ENCODE peak calls at places on chromosomes 12 and 14, in eight cellular contexts. K, Z, G, Q, A, U, T and Y are unnamed samples.

GRCh38 chr12:46401703-46402102 is 29.1 kb upstream of the SLC38A2 start:
- DNase-seq in K (no peak), Z (peak), G (no peak), Q (no peak), A (no peak), U (no peak), T (no peak), Y (no peak)

GRCh38 chr14:36056846-36057245 is 119.7 kb downstream of the PTCSC3 start:
- DNase-seq in K (no peak), Z (no peak), G (no peak), Q (no peak), A (no peak), U (no peak), T (no peak), Y (no peak)

GRCh38 chr12:124805876-124806668 is 57.6 kb downstream of the SCARB1 start:
- DNase-seq in K (no peak), Z (no peak), G (no peak), Q (no peak), A (no peak), U (no peak), T (no peak), Y (no peak)

GRCh38 chr12:107435072-107435471 is 250.5 kb upstream of the PWP1 start:
- DNase-seq in K (no peak), Z (no peak), G (no peak), Q (no peak), A (no peak), U (no peak), T (no peak), Y (no peak)

GRCh38 chr12:70243510-70244331 is 488 bp downstream of the CNOT2 start:
- DNase-seq in K (no peak), Z (peak), G (peak), Q (peak), A (peak), U (peak), T (no peak), Y (no peak)

GRCh38 chr14:75184447-75184846 is 8.0 kb upstream of the TMED10 start:
- DNase-seq in K (no peak), Z (no peak), G (no peak), Q (no peak), A (no peak), U (no peak), T (peak), Y (no peak)

GRCh38 chr12:69151254-69151751 is 88.1 kb upstream of the CPSF6 start:
- DNase-seq in K (no peak), Z (no peak), G (no peak), Q (no peak), A (no peak), U (no peak), T (no peak), Y (no peak)

GRCh38 chr12:49346659-49347306 is at the start of gene DNAJC22:
- DNase-seq in K (no peak), Z (no peak), G (no peak), Q (no peak), A (peak), U (no peak), T (no peak), Y (no peak)

GRCh38 chr12:124524231-124524925 is 43.0 kb downstream of the NCOR2 start:
- DNase-seq in K (no peak), Z (peak), G (no peak), Q (no peak), A (no peak), U (no peak), T (no peak), Y (no peak)

GRCh38 chr12:130831246-130831645 is 7.8 kb downstream of the STX2 start:
- DNase-seq in K (no peak), Z (no peak), G (no peak), Q (no peak), A (no peak), U (no peak), T (no peak), Y (no peak)

GRCh38 chr12:75995691-75996090 is 35.9 kb downstream of the PHLDA1 start:
- DNase-seq in K (no peak), Z (no peak), G (no peak), Q (no peak), A (no peak), U (no peak), T (no peak), Y (no peak)

GRCh38 chr12:76029982-76030377 is 1.6 kb downstream of the PHLDA1 start:
- DNase-seq in K (no peak), Z (peak), G (no peak), Q (no peak), A (no peak), U (peak), T (no peak), Y (no peak)

GRCh38 chr12:47014474-47014873 is 64.9 kb upstream of the PCED1B start:
- DNase-seq in K (no peak), Z (peak), G (no peak), Q (no peak), A (no peak), U (no peak), T (no peak), Y (no peak)

GRCh38 chr12:104604070-104604994 is 147.6 kb downstream of the CHST11 start:
- DNase-seq in K (peak), Z (peak), G (peak), Q (no peak), A (peak), U (peak), T (peak), Y (no peak)

GRCh38 chr12:119932921-119933320 is 55.8 kb upstream of the CIT start:
- DNase-seq in K (no peak), Z (no peak), G (no peak), Q (no peak), A (no peak), U (no peak), T (no peak), Y (no peak)

GRCh38 chr12:58814036-58814435 is 106.3 kb downstream of the LRIG3 start:
- DNase-seq in K (no peak), Z (no peak), G (no peak), Q (no peak), A (no peak), U (no peak), T (no peak), Y (no peak)

GRCh38 chr12:42498549-42499247 is 90.8 kb downstream of the PRICKLE1 start:
- DNase-seq in K (no peak), Z (no peak), G (no peak), Q (no peak), A (no peak), U (no peak), T (no peak), Y (no peak)

GRCh38 chr14:49250109-49250508 is 336.1 kb downstream of the RPS29 start:
- DNase-seq in K (no peak), Z (no peak), G (no peak), Q (no peak), A (no peak), U (no peak), T (no peak), Y (no peak)

GRCh38 chr12:125657681-125658080 is 592.4 kb downstream of the AACS start:
- DNase-seq in K (no peak), Z (no peak), G (no peak), Q (no peak), A (no peak), U (no peak), T (no peak), Y (no peak)

GRCh38 chr14:60225268-60225667 is 23.8 kb upstream of the PPM1A start:
- DNase-seq in K (no peak), Z (no peak), G (no peak), Q (no peak), A (no peak), U (no peak), T (no peak), Y (no peak)

GRCh38 chr12:120720234-120720968 is 5.2 kb upstream of the ACADS start:
- DNase-seq in K (no peak), Z (no peak), G (no peak), Q (no peak), A (peak), U (no peak), T (no peak), Y (no peak)

GRCh38 chr14:91177073-91177796 is 63.4 kb downstream of the DGLUCY start:
- DNase-seq in K (no peak), Z (peak), G (peak), Q (peak), A (peak), U (peak), T (peak), Y (no peak)

DNA sequence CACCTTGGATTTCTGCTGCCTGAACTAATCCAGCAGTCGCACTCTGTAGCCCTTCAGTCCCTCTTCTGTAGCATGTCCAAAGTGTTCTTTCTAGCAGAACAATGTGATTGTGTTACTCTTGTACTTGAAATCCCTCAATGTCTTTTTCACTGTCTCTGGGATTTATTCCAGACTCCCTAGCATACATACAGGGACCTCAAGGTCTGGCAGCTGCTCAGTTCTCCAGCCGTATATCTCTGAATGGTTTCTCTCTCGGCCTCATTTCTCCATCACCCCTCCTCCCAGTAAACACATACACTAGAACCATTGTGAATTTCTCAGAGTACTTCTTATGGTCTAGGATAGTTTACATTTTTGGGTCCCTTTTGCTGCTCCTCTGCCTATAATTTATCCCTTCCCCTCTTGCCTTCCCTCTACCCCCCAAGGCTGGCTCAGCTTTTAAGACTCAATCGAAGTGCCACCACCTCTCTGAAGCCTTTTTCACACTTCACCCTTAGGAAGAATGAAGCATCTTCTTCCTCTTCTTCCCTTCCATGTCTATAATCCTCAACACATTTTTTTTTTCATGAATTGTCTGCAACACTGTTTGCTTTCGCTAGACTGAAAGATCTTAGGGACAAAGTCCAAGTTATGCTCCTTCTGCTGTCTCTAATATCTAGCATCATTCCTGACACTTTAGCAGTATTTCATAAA is 446.2 kb downstream of the ZFP36L1 start:
- DNase-seq in K (no peak), Z (no peak), G (no peak), Q (no peak), A (no peak), U (no peak), T (no peak), Y (no peak)
- H3K9ac ChIP-seq in K (no peak), Z (no peak), G (no peak), Q (no peak), A (no peak), U (no peak), T (no peak), Y (no peak)

DNA sequence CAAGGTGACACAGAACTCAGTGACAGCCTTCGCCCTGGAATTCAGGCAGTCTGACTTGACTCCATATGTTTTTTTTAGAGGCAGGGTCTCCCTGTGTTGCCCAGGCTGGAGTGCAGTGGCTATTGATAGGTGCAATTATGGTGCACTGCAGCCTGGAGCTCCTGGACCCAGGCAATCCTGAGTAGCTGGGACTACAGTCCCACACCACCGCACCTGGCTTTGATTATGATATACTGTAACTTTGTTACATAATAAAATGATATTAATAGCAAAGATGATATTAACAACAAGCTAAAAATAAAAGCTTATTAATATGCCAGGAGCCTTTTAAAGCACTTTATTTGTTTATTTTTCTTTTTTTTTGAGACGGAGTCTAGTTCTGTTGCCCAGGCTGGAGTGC is 9.8 kb downstream of the VSIG10 start:
- DNase-seq in K (no peak), Z (no peak), G (no peak), Q (no peak), A (no peak), U (no peak), T (no peak), Y (no peak)
- TF ChIP-seq POLR2AphosphoS5 in K (no peak), Z (no peak), G (no peak), Q (no peak), A (no peak), U (no peak), T (no peak), Y (no peak)

GRCh38 chr12:113931517-113931916 is 34.6 kb downstream of the RBM19 start:
- DNase-seq in K (no peak), Z (no peak), G (no peak), Q (no peak), A (no peak), U (no peak), T (no peak), Y (no peak)

GRCh38 chr12:113934946-113935345 is 31.2 kb downstream of the RBM19 start:
- DNase-seq in K (no peak), Z (no peak), G (no peak), Q (no peak), A (no peak), U (no peak), T (no peak), Y (no peak)

GRCh38 chr12:113932411-113933196 is 33.5 kb downstream of the RBM19 start:
- DNase-seq in K (no peak), Z (peak), G (no peak), Q (peak), A (peak), U (no peak), T (no peak), Y (no peak)

GRCh38 chr12:113934060-113934829 is 31.9 kb downstream of the RBM19 start:
- DNase-seq in K (no peak), Z (peak), G (no peak), Q (no peak), A (no peak), U (no peak), T (no peak), Y (no peak)

GRCh38 chr12:113933201-113933786 is 32.8 kb downstream of the RBM19 start:
- DNase-seq in K (no peak), Z (no peak), G (no peak), Q (no peak), A (peak), U (no peak), T (no peak), Y (no peak)
- H3K9ac ChIP-seq in K (no peak), Z (no peak), G (no peak), Q (peak), A (peak), U (no peak), T (no peak), Y (no peak)

DNA sequence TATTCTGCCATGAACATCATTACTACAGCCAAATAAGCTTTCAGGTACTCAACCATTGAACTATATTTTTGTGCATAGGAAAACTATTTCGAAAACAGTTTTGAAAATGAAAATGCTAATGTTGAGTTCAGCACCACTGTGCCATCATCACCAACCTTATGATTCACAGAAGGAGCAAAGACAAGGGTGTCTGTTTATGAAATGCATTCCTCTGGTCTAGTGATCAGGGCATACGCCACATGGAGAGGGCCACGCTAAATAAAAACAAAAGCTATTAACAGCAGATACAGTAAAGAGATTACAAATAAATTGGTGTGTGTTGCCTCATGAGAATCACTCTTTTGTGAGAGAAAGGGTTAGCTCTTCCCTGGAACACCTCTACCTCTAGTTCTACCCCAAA is 43.2 kb upstream of the BMAL2 start:
- DNase-seq in K (no peak), Z (no peak), G (no peak), Q (no peak), A (no peak), U (no peak), T (no peak), Y (no peak)
- TF ChIP-seq POLR2AphosphoS5 in K (no peak), Z (no peak), G (no peak), Q (no peak), A (no peak), U (no peak), T (no peak), Y (no peak)

DNA sequence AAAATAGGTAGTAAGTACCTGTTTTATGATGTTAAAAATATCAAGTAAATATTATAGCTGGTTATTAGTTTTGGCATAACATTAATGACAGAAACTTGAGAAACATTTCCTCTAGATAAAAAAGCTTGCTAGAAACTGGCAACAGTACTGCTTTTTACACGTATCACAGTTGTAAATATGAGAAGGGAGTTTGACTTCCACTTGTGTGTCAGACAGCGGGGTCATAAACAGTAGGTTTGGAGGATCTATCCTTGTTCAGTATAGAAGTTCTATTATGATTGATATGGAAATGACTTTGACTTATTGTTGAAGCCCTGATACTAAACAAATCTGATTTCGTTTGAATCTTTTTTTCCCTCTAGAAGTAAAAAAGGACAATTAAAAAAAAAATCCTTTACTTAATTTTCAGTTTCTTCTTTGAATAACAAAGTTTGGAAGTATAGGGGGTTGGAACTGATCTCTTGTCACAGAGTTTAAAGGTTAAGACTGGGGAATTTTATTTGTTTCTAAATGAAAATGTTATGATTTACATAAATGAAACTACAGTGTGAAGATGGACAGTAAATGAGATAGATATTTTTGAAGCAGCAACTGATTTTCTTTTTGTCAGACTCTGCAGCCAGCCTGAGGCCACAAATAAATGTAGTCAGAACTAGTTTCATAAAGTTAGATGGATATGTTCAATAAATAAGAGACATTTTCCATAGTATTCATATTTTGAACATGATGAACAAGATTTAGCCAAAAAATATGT is 50.0 kb downstream of the WNK1 start:
- DNase-seq in K (no peak), Z (peak), G (no peak), Q (no peak), A (no peak), U (no peak), T (no peak), Y (no peak)
- H3K9ac ChIP-seq in K (no peak), Z (no peak), G (no peak), Q (no peak), A (no peak), U (no peak), T (no peak), Y (no peak)

GRCh38 chr14:104800600-104801283 is at the start of gene ZBTB42:
- DNase-seq in K (no peak), Z (peak), G (no peak), Q (peak), A (peak), U (peak), T (no peak), Y (no peak)
- TF ChIP-seq POLR2AphosphoS5 in K (no peak), Z (no peak), G (peak), Q (peak), A (no peak), U (no peak), T (no peak), Y (no peak)

GRCh38 chr12:89701606-89702206 is 6.9 kb downstream of the ATP2B1 start:
- DNase-seq in K (no peak), Z (no peak), G (no peak), Q (no peak), A (no peak), U (no peak), T (no peak), Y (no peak)
- H3K9ac ChIP-seq in K (no peak), Z (no peak), G (no peak), Q (no peak), A (no peak), U (no peak), T (no peak), Y (no peak)

GRCh38 chr14:74062809-74063150 is 21.5 kb downstream of the ALDH6A1 start:
- DNase-seq in K (no peak), Z (no peak), G (no peak), Q (no peak), A (no peak), U (no peak), T (no peak), Y (no peak)
- TF ChIP-seq POLR2AphosphoS5 in K (no peak), Z (no peak), G (no peak), Q (no peak), A (no peak), U (no peak), T (no peak), Y (no peak)

DNA sequence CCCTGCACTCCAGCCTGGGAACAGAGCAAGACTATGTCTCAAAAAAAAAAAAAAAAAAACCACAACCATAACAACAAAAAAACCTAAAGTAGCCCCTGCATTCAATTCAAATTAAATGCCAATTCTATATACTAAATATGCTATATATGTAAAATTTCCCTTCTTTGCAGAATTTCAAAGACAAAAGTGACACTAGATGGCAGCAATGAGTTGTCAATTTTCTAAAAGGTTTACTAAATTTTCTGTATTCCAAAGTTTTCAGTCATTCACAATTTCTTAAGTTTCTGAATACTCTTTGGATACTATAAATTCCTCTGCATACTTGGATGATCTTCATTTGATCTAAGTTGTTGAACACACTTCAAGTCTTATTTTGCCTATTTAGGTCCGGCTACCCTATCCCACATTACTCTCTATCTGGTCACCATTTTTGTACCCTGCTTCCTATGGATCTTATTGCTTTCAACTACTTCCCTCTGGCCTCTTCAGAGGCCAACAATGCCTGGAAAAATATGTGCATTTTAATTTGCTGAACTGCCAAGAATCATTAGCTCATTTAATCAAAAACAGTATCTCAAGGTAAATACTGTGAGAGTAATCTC is 27.9 kb downstream of the HNRNPC start:
- DNase-seq in K (no peak), Z (peak), G (no peak), Q (no peak), A (no peak), U (no peak), T (no peak), Y (no peak)
- H3K9ac ChIP-seq in K (no peak), Z (no peak), G (no peak), Q (no peak), A (no peak), U (no peak), T (no peak), Y (no peak)